ENCODE peak calls at places on chromosomes 2 and 18, in ten cellular contexts. One of them, this sample, is unnamed.

GRCh38 chr2:217370391-217370790 is 510.5 kb upstream of the TNP1 start:
- DNase-seq in astrocyte of the cerebellum: no peak
- DNase-seq in stomach: no peak
- DNase-seq in Peyer's patch: no peak
- DNase-seq in CD4-positive, alpha-beta T cell: no peak
- DNase-seq in heart right ventricle: no peak
- DNase-seq in AG09319: no peak
- DNase-seq in SK-N-SH: no peak
- DNase-seq in psoas muscle: peak
- DNase-seq in GM12878: no peak
- DNase-seq in this sample: no peak

GRCh38 chr2:37387143-37387835 is 42.9 kb downstream of the QPCT start:
- DNase-seq in CD4-positive, alpha-beta T cell: no peak
- DNase-seq in AG09319: no peak
- DNase-seq in heart right ventricle: no peak
- DNase-seq in SK-N-SH: peak
- DNase-seq in astrocyte of the cerebellum: no peak
- DNase-seq in psoas muscle: no peak
- DNase-seq in GM12878: no peak
- DNase-seq in Peyer's patch: no peak
- DNase-seq in stomach: no peak
- DNase-seq in this sample: no peak

GRCh38 chr2:72211777-72212515 is 64.3 kb upstream of the CYP26B1 start:
- DNase-seq in SK-N-SH: no peak
- DNase-seq in psoas muscle: no peak
- DNase-seq in Peyer's patch: no peak
- DNase-seq in CD4-positive, alpha-beta T cell: no peak
- DNase-seq in AG09319: no peak
- DNase-seq in astrocyte of the cerebellum: peak
- DNase-seq in heart right ventricle: no peak
- DNase-seq in GM12878: no peak
- DNase-seq in stomach: no peak
- DNase-seq in this sample: no peak

GRCh38 chr2:128797092-128797491 is 478.4 kb upstream of the HS6ST1 start:
- DNase-seq in Peyer's patch: no peak
- DNase-seq in heart right ventricle: no peak
- DNase-seq in CD4-positive, alpha-beta T cell: no peak
- DNase-seq in AG09319: no peak
- DNase-seq in GM12878: no peak
- DNase-seq in stomach: peak
- DNase-seq in SK-N-SH: no peak
- DNase-seq in astrocyte of the cerebellum: no peak
- DNase-seq in psoas muscle: no peak
- DNase-seq in this sample: no peak

GRCh38 chr18:68024716-68025115 is 508.2 kb upstream of the DSEL start:
- DNase-seq in astrocyte of the cerebellum: no peak
- DNase-seq in psoas muscle: no peak
- DNase-seq in Peyer's patch: no peak
- DNase-seq in SK-N-SH: no peak
- DNase-seq in stomach: no peak
- DNase-seq in heart right ventricle: no peak
- DNase-seq in GM12878: no peak
- DNase-seq in AG09319: no peak
- DNase-seq in CD4-positive, alpha-beta T cell: no peak
- DNase-seq in this sample: no peak

GRCh38 chr18:27860701-27861107 is 316.2 kb downstream of the CDH2 start:
- DNase-seq in SK-N-SH: no peak
- DNase-seq in AG09319: no peak
- DNase-seq in astrocyte of the cerebellum: peak
- DNase-seq in CD4-positive, alpha-beta T cell: no peak
- DNase-seq in GM12878: peak
- DNase-seq in Peyer's patch: no peak
- DNase-seq in stomach: no peak
- DNase-seq in heart right ventricle: peak
- DNase-seq in psoas muscle: no peak
- DNase-seq in this sample: no peak

GRCh38 chr2:75614062-75614710 is 32.4 kb upstream of the MRPL19 start:
- DNase-seq in AG09319: no peak
- DNase-seq in CD4-positive, alpha-beta T cell: no peak
- DNase-seq in SK-N-SH: no peak
- DNase-seq in stomach: no peak
- DNase-seq in astrocyte of the cerebellum: no peak
- DNase-seq in Peyer's patch: no peak
- DNase-seq in heart right ventricle: no peak
- DNase-seq in GM12878: no peak
- DNase-seq in psoas muscle: no peak
- DNase-seq in this sample: no peak

GRCh38 chr18:65750421-65751144 is at the start of gene CDH7:
- DNase-seq in Peyer's patch: no peak
- DNase-seq in heart right ventricle: no peak
- DNase-seq in astrocyte of the cerebellum: no peak
- DNase-seq in psoas muscle: no peak
- DNase-seq in stomach: no peak
- DNase-seq in GM12878: no peak
- DNase-seq in SK-N-SH: peak
- DNase-seq in AG09319: no peak
- DNase-seq in CD4-positive, alpha-beta T cell: no peak
- DNase-seq in this sample: peak

GRCh38 chr2:46666044-46666662 is 186.8 kb downstream of the TMEM247 start:
- DNase-seq in psoas muscle: peak
- DNase-seq in CD4-positive, alpha-beta T cell: no peak
- DNase-seq in stomach: no peak
- DNase-seq in AG09319: no peak
- DNase-seq in astrocyte of the cerebellum: no peak
- DNase-seq in GM12878: no peak
- DNase-seq in Peyer's patch: no peak
- DNase-seq in SK-N-SH: no peak
- DNase-seq in heart right ventricle: peak
- DNase-seq in this sample: no peak

GRCh38 chr18:49967914-49968313 is 154.6 kb upstream of the ACAA2 start:
- DNase-seq in AG09319: no peak
- DNase-seq in GM12878: no peak
- DNase-seq in psoas muscle: no peak
- DNase-seq in CD4-positive, alpha-beta T cell: no peak
- DNase-seq in Peyer's patch: no peak
- DNase-seq in heart right ventricle: no peak
- DNase-seq in SK-N-SH: no peak
- DNase-seq in astrocyte of the cerebellum: no peak
- DNase-seq in stomach: no peak
- DNase-seq in this sample: no peak

GRCh38 chr2:205166749-205167148 is 515.6 kb upstream of the NRP2 start:
- DNase-seq in astrocyte of the cerebellum: no peak
- DNase-seq in SK-N-SH: peak
- DNase-seq in GM12878: no peak
- DNase-seq in CD4-positive, alpha-beta T cell: no peak
- DNase-seq in Peyer's patch: no peak
- DNase-seq in heart right ventricle: no peak
- DNase-seq in psoas muscle: no peak
- DNase-seq in AG09319: no peak
- DNase-seq in stomach: no peak
- DNase-seq in this sample: no peak

GRCh38 chr2:85326406-85326945 is 1.3 kb downstream of the TGOLN2 start:
- DNase-seq in heart right ventricle: no peak
- DNase-seq in stomach: no peak
- DNase-seq in GM12878: no peak
- DNase-seq in AG09319: no peak
- DNase-seq in CD4-positive, alpha-beta T cell: peak
- DNase-seq in SK-N-SH: no peak
- DNase-seq in astrocyte of the cerebellum: no peak
- DNase-seq in Peyer's patch: no peak
- DNase-seq in psoas muscle: no peak
- DNase-seq in this sample: no peak

GRCh38 chr2:186947516-186947915 is 98.5 kb upstream of the ZSWIM2 start:
- DNase-seq in AG09319: no peak
- DNase-seq in Peyer's patch: no peak
- DNase-seq in SK-N-SH: no peak
- DNase-seq in stomach: no peak
- DNase-seq in GM12878: no peak
- DNase-seq in astrocyte of the cerebellum: no peak
- DNase-seq in psoas muscle: no peak
- DNase-seq in heart right ventricle: no peak
- DNase-seq in CD4-positive, alpha-beta T cell: no peak
- DNase-seq in this sample: no peak

GRCh38 chr2:216327447-216327846 is 44.8 kb downstream of the MARCHF4 start:
- DNase-seq in heart right ventricle: no peak
- DNase-seq in astrocyte of the cerebellum: no peak
- DNase-seq in CD4-positive, alpha-beta T cell: no peak
- DNase-seq in stomach: no peak
- DNase-seq in GM12878: no peak
- DNase-seq in SK-N-SH: no peak
- DNase-seq in psoas muscle: no peak
- DNase-seq in AG09319: no peak
- DNase-seq in Peyer's patch: no peak
- DNase-seq in this sample: no peak

GRCh38 chr2:11030909-11031308 is 119.2 kb downstream of the KCNF1 start:
- DNase-seq in psoas muscle: no peak
- DNase-seq in Peyer's patch: no peak
- DNase-seq in SK-N-SH: no peak
- DNase-seq in GM12878: no peak
- DNase-seq in AG09319: no peak
- DNase-seq in heart right ventricle: no peak
- DNase-seq in astrocyte of the cerebellum: no peak
- DNase-seq in CD4-positive, alpha-beta T cell: no peak
- DNase-seq in stomach: peak
- DNase-seq in this sample: no peak

GRCh38 chr18:41899535-41899934 is 55.5 kb upstream of the PIK3C3 start:
- DNase-seq in GM12878: no peak
- DNase-seq in AG09319: no peak
- DNase-seq in CD4-positive, alpha-beta T cell: no peak
- DNase-seq in astrocyte of the cerebellum: no peak
- DNase-seq in stomach: no peak
- DNase-seq in heart right ventricle: no peak
- DNase-seq in Peyer's patch: no peak
- DNase-seq in psoas muscle: no peak
- DNase-seq in SK-N-SH: no peak
- DNase-seq in this sample: no peak
- TF ChIP-seq CTCF in GM12878: no peak
- TF ChIP-seq CTCF in AG09319: no peak
- TF ChIP-seq CTCF in CD4-positive, alpha-beta T cell: no peak
- TF ChIP-seq CTCF in astrocyte of the cerebellum: no peak
- TF ChIP-seq CTCF in stomach: no peak
- TF ChIP-seq CTCF in heart right ventricle: no peak
- TF ChIP-seq CTCF in Peyer's patch: peak
- TF ChIP-seq CTCF in psoas muscle: no peak
- TF ChIP-seq CTCF in SK-N-SH: peak
- TF ChIP-seq CTCF in this sample: no peak

GRCh38 chr18:8450013-8450412 is 159.2 kb upstream of the RAB12 start:
- DNase-seq in Peyer's patch: no peak
- DNase-seq in GM12878: no peak
- DNase-seq in SK-N-SH: no peak
- DNase-seq in heart right ventricle: peak
- DNase-seq in astrocyte of the cerebellum: no peak
- DNase-seq in psoas muscle: no peak
- DNase-seq in stomach: no peak
- DNase-seq in CD4-positive, alpha-beta T cell: no peak
- DNase-seq in AG09319: no peak
- DNase-seq in this sample: no peak
- TF ChIP-seq CTCF in Peyer's patch: no peak
- TF ChIP-seq CTCF in GM12878: peak
- TF ChIP-seq CTCF in SK-N-SH: peak
- TF ChIP-seq CTCF in heart right ventricle: peak
- TF ChIP-seq CTCF in astrocyte of the cerebellum: peak
- TF ChIP-seq CTCF in psoas muscle: peak
- TF ChIP-seq CTCF in stomach: no peak
- TF ChIP-seq CTCF in CD4-positive, alpha-beta T cell: no peak
- TF ChIP-seq CTCF in AG09319: peak
- TF ChIP-seq CTCF in this sample: peak

GRCh38 chr2:65361623-65362022 is 70.8 kb downstream of the SPRED2 start:
- DNase-seq in heart right ventricle: no peak
- DNase-seq in GM12878: no peak
- DNase-seq in psoas muscle: no peak
- DNase-seq in SK-N-SH: peak
- DNase-seq in astrocyte of the cerebellum: no peak
- DNase-seq in Peyer's patch: no peak
- DNase-seq in AG09319: no peak
- DNase-seq in stomach: no peak
- DNase-seq in CD4-positive, alpha-beta T cell: no peak
- DNase-seq in this sample: no peak

GRCh38 chr2:65364986-65365733 is 67.2 kb downstream of the SPRED2 start:
- DNase-seq in psoas muscle: no peak
- DNase-seq in stomach: no peak
- DNase-seq in Peyer's patch: no peak
- DNase-seq in astrocyte of the cerebellum: no peak
- DNase-seq in heart right ventricle: no peak
- DNase-seq in AG09319: no peak
- DNase-seq in GM12878: no peak
- DNase-seq in SK-N-SH: no peak
- DNase-seq in CD4-positive, alpha-beta T cell: no peak
- DNase-seq in this sample: no peak

GRCh38 chr2:65367517-65367916 is 64.9 kb downstream of the SPRED2 start:
- DNase-seq in heart right ventricle: no peak
- DNase-seq in psoas muscle: no peak
- DNase-seq in CD4-positive, alpha-beta T cell: no peak
- DNase-seq in Peyer's patch: no peak
- DNase-seq in stomach: peak
- DNase-seq in SK-N-SH: peak
- DNase-seq in astrocyte of the cerebellum: peak
- DNase-seq in AG09319: peak
- DNase-seq in GM12878: no peak
- DNase-seq in this sample: no peak

GRCh38 chr2:65366595-65367125 is 65.7 kb downstream of the SPRED2 start:
- DNase-seq in psoas muscle: no peak
- DNase-seq in GM12878: peak
- DNase-seq in AG09319: peak
- DNase-seq in Peyer's patch: no peak
- DNase-seq in CD4-positive, alpha-beta T cell: no peak
- DNase-seq in SK-N-SH: no peak
- DNase-seq in heart right ventricle: peak
- DNase-seq in astrocyte of the cerebellum: peak
- DNase-seq in stomach: no peak
- DNase-seq in this sample: no peak

GRCh38 chr2:65364054-65364651 is 68.2 kb downstream of the SPRED2 start:
- DNase-seq in astrocyte of the cerebellum: no peak
- DNase-seq in Peyer's patch: no peak
- DNase-seq in SK-N-SH: no peak
- DNase-seq in GM12878: no peak
- DNase-seq in AG09319: no peak
- DNase-seq in psoas muscle: no peak
- DNase-seq in stomach: no peak
- DNase-seq in CD4-positive, alpha-beta T cell: no peak
- DNase-seq in heart right ventricle: no peak
- DNase-seq in this sample: no peak
- TF ChIP-seq CTCF in astrocyte of the cerebellum: no peak
- TF ChIP-seq CTCF in Peyer's patch: peak
- TF ChIP-seq CTCF in SK-N-SH: no peak
- TF ChIP-seq CTCF in GM12878: no peak
- TF ChIP-seq CTCF in AG09319: no peak
- TF ChIP-seq CTCF in psoas muscle: no peak
- TF ChIP-seq CTCF in stomach: no peak
- TF ChIP-seq CTCF in CD4-positive, alpha-beta T cell: no peak
- TF ChIP-seq CTCF in heart right ventricle: no peak
- TF ChIP-seq CTCF in this sample: peak

DNA sequence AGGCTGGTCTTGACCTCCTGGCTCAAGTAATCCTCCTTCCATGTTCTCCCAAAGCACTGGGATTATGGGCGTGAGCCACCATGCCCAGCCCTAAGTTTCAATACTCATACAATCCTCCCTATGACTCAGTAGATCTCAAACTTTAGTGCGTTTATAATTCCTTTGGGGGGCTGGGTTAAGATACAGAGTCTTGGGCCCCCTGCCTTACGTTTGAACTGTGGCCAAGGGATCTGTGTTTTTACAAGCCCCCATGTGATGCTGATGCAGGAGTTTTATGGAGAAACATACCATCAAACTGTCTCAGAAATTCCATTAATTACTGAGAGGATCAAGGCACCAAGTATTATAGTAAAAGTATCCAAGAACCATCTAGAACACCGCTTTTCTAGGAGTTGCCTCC is 38.2 kb upstream of the FAM136A start:
- DNase-seq in astrocyte of the cerebellum: no peak
- DNase-seq in psoas muscle: no peak
- DNase-seq in CD4-positive, alpha-beta T cell: no peak
- DNase-seq in Peyer's patch: no peak
- DNase-seq in stomach: no peak
- DNase-seq in GM12878: no peak
- DNase-seq in AG09319: no peak
- DNase-seq in SK-N-SH: no peak
- DNase-seq in heart right ventricle: no peak
- DNase-seq in this sample: no peak
- TF ChIP-seq CTCF in astrocyte of the cerebellum: no peak
- TF ChIP-seq CTCF in psoas muscle: no peak
- TF ChIP-seq CTCF in CD4-positive, alpha-beta T cell: no peak
- TF ChIP-seq CTCF in Peyer's patch: no peak
- TF ChIP-seq CTCF in stomach: no peak
- TF ChIP-seq CTCF in GM12878: no peak
- TF ChIP-seq CTCF in AG09319: no peak
- TF ChIP-seq CTCF in SK-N-SH: no peak
- TF ChIP-seq CTCF in heart right ventricle: no peak
- TF ChIP-seq CTCF in this sample: no peak

This sample was measured in progenitor cell of endocrine pancreas.